ENCODE peak calls at places on chromosomes 12 and 14, in eight cellular contexts. N, H, V, F, O, G, A and E are unnamed samples.

GRCh38 chr12:55142896-55143870 is 17.0 kb downstream of the OR9K2 start:
- DNase-seq in O (peak), F (no peak), V (no peak), N (peak), H (no peak), G (peak), A (peak), E (peak)

GRCh38 chr14:73887116-73887490 is 444 bp downstream of the ZNF410 start:
- DNase-seq in G (peak), A (no peak), O (peak), H (no peak), N (no peak), V (no peak), F (no peak), E (peak)

GRCh38 chr14:56964885-56965284 is 154.6 kb upstream of the OTX2 start:
- DNase-seq in G (no peak), F (no peak), V (no peak), H (no peak), O (no peak), N (no peak), A (no peak), E (no peak)

GRCh38 chr12:51475543-51475942 is 50.9 kb downstream of the SLC4A8 start:
- DNase-seq in O (no peak), F (no peak), N (no peak), V (no peak), H (no peak), G (peak), A (no peak), E (no peak)

GRCh38 chr12:82964446-82964845 is 277.7 kb downstream of the TMTC2 start:
- DNase-seq in H (no peak), F (no peak), N (no peak), O (no peak), A (no peak), G (no peak), V (no peak), E (no peak)

GRCh38 chr14:70907172-70907995 is at the start of gene PCNX1:
- DNase-seq in G (peak), F (peak), O (peak), V (peak), A (peak), N (peak), H (peak), E (peak)

GRCh38 chr14:61347771-61348443 is 26.5 kb downstream of the PRKCH start:
- DNase-seq in G (no peak), H (no peak), O (no peak), A (no peak), F (no peak), V (no peak), N (no peak), E (no peak)

GRCh38 chr14:35385042-35385839 is 19.3 kb downstream of the NFKBIA start:
- DNase-seq in F (peak), N (peak), V (peak), A (peak), O (peak), G (peak), H (peak), E (peak)

GRCh38 chr12:105723534-105723933 is 393.0 kb downstream of the C12orf75 start:
- DNase-seq in O (no peak), A (no peak), F (no peak), H (no peak), G (no peak), N (no peak), V (no peak), E (no peak)

GRCh38 chr14:80629606-80630005 is 311.9 kb downstream of the CEP128 start:
- DNase-seq in V (no peak), O (peak), A (peak), H (no peak), G (peak), N (no peak), F (no peak), E (no peak)

GRCh38 chr12:109244043-109244442 is 65.0 kb downstream of the FOXN4 start:
- DNase-seq in H (no peak), F (no peak), V (no peak), A (no peak), O (no peak), G (no peak), N (no peak), E (no peak)

GRCh38 chr12:95216704-95217376 is 427 bp downstream of the FGD6 start:
- DNase-seq in O (peak), N (peak), G (no peak), F (no peak), H (no peak), V (no peak), A (no peak), E (no peak)

GRCh38 chr14:58238252-58239247 is 6.1 kb upstream of the PSMA3 start:
- DNase-seq in F (no peak), H (no peak), V (no peak), A (no peak), G (no peak), O (peak), N (peak), E (peak)

GRCh38 chr12:6635375-6635855 is 344 bp downstream of the LPAR5 start:
- DNase-seq in V (no peak), H (no peak), O (no peak), A (peak), N (no peak), G (no peak), F (no peak), E (no peak)

GRCh38 chr12:21818627-21819026 is 44.1 kb upstream of the KCNJ8 start:
- DNase-seq in F (no peak), H (no peak), G (peak), V (no peak), O (peak), A (peak), N (peak), E (peak)

GRCh38 chr12:113757223-113758002 is 208.7 kb downstream of the RBM19 start:
- DNase-seq in G (no peak), H (no peak), V (no peak), F (no peak), N (no peak), A (no peak), O (no peak), E (no peak)

GRCh38 chr14:104343690-104344640 is 205.6 kb downstream of the KIF26A start:
- DNase-seq in A (no peak), F (no peak), G (no peak), O (no peak), N (no peak), V (no peak), H (peak), E (no peak)

GRCh38 chr12:15719230-15719629 is 70.0 kb downstream of the EPS8 start:
- DNase-seq in O (no peak), G (no peak), N (no peak), H (no peak), F (no peak), A (peak), V (no peak), E (no peak)

GRCh38 chr12:22396253-22396652 is 61.7 kb upstream of the ST8SIA1 start:
- DNase-seq in A (no peak), N (no peak), V (no peak), G (no peak), F (no peak), H (no peak), O (no peak), E (no peak)

GRCh38 chr14:65419593-65420252 is 7.2 kb downstream of the FUT8 start:
- DNase-seq in A (no peak), O (no peak), N (no peak), F (no peak), V (no peak), G (no peak), H (no peak), E (no peak)

GRCh38 chr14:68656452-68656851 is 136.4 kb downstream of the ZFP36L1 start:
- DNase-seq in A (no peak), N (no peak), G (no peak), F (no peak), H (no peak), O (no peak), V (peak), E (no peak)

GRCh38 chr14:65170768-65171251 is 68.5 kb upstream of the MAX start:
- DNase-seq in G (peak), N (peak), F (no peak), V (no peak), H (no peak), A (peak), O (peak), E (peak)

GRCh38 chr12:117045998-117046374 is 53.2 kb downstream of the TESC start:
- DNase-seq in A (peak), F (no peak), V (no peak), N (no peak), G (no peak), H (no peak), O (no peak), E (no peak)

GRCh38 chr12:108614639-108615038 is 16.8 kb upstream of the TMEM119 start:
- DNase-seq in H (no peak), N (no peak), A (no peak), F (peak), G (no peak), O (no peak), V (no peak), E (no peak)

GRCh38 chr14:45082420-45082819 is 1.5 kb upstream of the PRPF39 start:
- DNase-seq in G (no peak), H (no peak), A (no peak), N (no peak), F (no peak), V (no peak), O (no peak), E (no peak)

GRCh38 chr14:35404496-35405303 is at the start of gene NFKBIA:
- DNase-seq in H (peak), V (peak), A (peak), F (peak), O (peak), G (peak), N (peak), E (peak)